ENCODE peak calls at places on chromosome 9, in four cellular contexts. Z is A549, C is cardiac fibroblast, R is T-helper 2 cell. O is an unnamed sample.

GRCh38 chr9:69120380-69121154 is 53.5 kb upstream of the TJP2 start:
- DNase-seq in Z (no peak), C (no peak), R (no peak), O (no peak)

GRCh38 chr9:111752455-111752854 is 42.3 kb downstream of the SHOC1 start:
- DNase-seq in C (peak; percentile 15), R (no peak), Z (no peak), O (no peak)

GRCh38 chr9:72443855-72444254 is 77.6 kb upstream of the TMC1 start:
- DNase-seq in Z (peak; percentile 58), C (no peak), R (peak; percentile 93), O (no peak)

GRCh38 chr9:64773491-64773931 is 511.5 kb downstream of the FOXD4L5 start:
- DNase-seq in Z (no peak), R (peak; percentile 17), C (no peak), O (peak; percentile 0)

GRCh38 chr9:109901191-109901590 is 121.2 kb downstream of the PALM2AKAP2 start:
- DNase-seq in C (peak; percentile 49), R (no peak), Z (no peak), O (no peak)

GRCh38 chr9:81462759-81463158 is 226.6 kb downstream of the TLE1 start:
- DNase-seq in Z (no peak), C (no peak), R (no peak), O (no peak)

GRCh38 chr9:25427898-25428297 is 250.3 kb downstream of the TUSC1 start:
- DNase-seq in C (no peak), Z (no peak), R (no peak), O (no peak)

GRCh38 chr9:70534471-70534870 is 120.0 kb upstream of the KLF9 start:
- DNase-seq in Z (no peak), R (no peak), C (peak; percentile 46), O (no peak)

GRCh38 chr9:35341585-35341984 is 148.3 kb upstream of the RUSC2 start:
- DNase-seq in R (no peak), Z (no peak), C (peak; percentile 88), O (no peak)

GRCh38 chr9:79237861-79238260 is 333.9 kb upstream of the TLE4 start:
- DNase-seq in Z (no peak), C (no peak), R (no peak), O (no peak)

GRCh38 chr9:91758491-91758981 is 191.5 kb downstream of the ROR2 start:
- DNase-seq in Z (peak; percentile 55), R (peak; percentile 23), C (peak; percentile 71), O (no peak)

GRCh38 chr9:126518763-126519162 is 95.0 kb upstream of the LMX1B start:
- DNase-seq in C (no peak), Z (no peak), R (no peak), O (no peak)

GRCh38 chr9:125995006-125995405 is 247.8 kb downstream of the PBX3 start:
- DNase-seq in Z (no peak), C (no peak), R (no peak), O (no peak)

GRCh38 chr9:107577140-107577776 is 87.7 kb upstream of the KLF4 start:
- DNase-seq in R (no peak), Z (no peak), C (peak; percentile 26), O (no peak)

GRCh38 chr9:33239922-33240321 is at the start of gene SPINK4:
- DNase-seq in R (peak; percentile 48), Z (no peak), C (peak; percentile 44), O (no peak)

GRCh38 chr9:111356567-111357244 is 26.7 kb upstream of the OR2K2 start:
- DNase-seq in C (peak; percentile 88), R (peak; percentile 4), Z (peak; percentile 75), O (no peak)

GRCh38 chr9:93827545-93828330 is 127.4 kb downstream of the BARX1 start:
- DNase-seq in R (peak; percentile 26), C (peak; percentile 59), Z (peak; percentile 62), O (no peak)

GRCh38 chr9:130172161-130172857 is at the start of gene NCS1:
- DNase-seq in R (peak; percentile 60), C (peak; percentile 76), Z (peak; percentile 53), O (peak; percentile 35)

GRCh38 chr9:4684820-4685219 is 5.5 kb downstream of the CDC37L1 start:
- DNase-seq in R (no peak), Z (no peak), C (no peak), O (no peak)

GRCh38 chr9:108536836-108537601 is 318.8 kb downstream of the ACTL7B start:
- DNase-seq in C (no peak), Z (no peak), R (no peak), O (no peak)

GRCh38 chr9:127058645-127059021 is 63.8 kb downstream of the ANGPTL2 start:
- DNase-seq in Z (no peak), R (no peak), C (no peak), O (no peak)

GRCh38 chr9:91063471-91063870 is 261.9 kb downstream of the SYK start:
- DNase-seq in C (no peak), Z (no peak), R (no peak), O (no peak)

GRCh38 chr9:13721481-13722235 is 442.2 kb upstream of the MPDZ start:
- DNase-seq in R (no peak), Z (no peak), C (peak; percentile 31), O (no peak)

GRCh38 chr9:121354770-121355169 is 15.3 kb downstream of the STOM start:
- DNase-seq in Z (no peak), R (no peak), C (no peak), O (no peak)

GRCh38 chr9:97527626-97528528 is 26.4 kb downstream of the TMOD1 start:
- DNase-seq in Z (no peak), C (no peak), R (no peak), O (no peak)

GRCh38 chr9:94806307-94806893 is 79.9 kb downstream of the AOPEP start:
- DNase-seq in C (peak; percentile 58), Z (peak; percentile 90), R (no peak), O (no peak)

O was measured in activated T-helper 9 cell treated with anti-CD3 and anti-CD28 coated beads, Interleukin-2, amount 50 U/mL, for 16 hours.